ENCODE peak calls at places on chromosomes 1 and 21, in four cellular contexts. A, O, R and S are unnamed samples.

GRCh38 chr21:35924714-35925301 is 135.5 kb downstream of the SETD4 start:
- DNase-seq in A (no peak), R (no peak), O (no peak), S (no peak)

GRCh38 chr1:101567582-101568189 is 330.9 kb downstream of the S1PR1 start:
- DNase-seq in A (peak; percentile 50), O (peak; percentile 3), R (no peak), S (peak; percentile 47)

GRCh38 chr1:196400478-196401453 is 207.5 kb downstream of the KCNT2 start:
- DNase-seq in A (no peak), R (no peak), O (peak; percentile 83), S (no peak)

GRCh38 chr1:66339944-66340343 is 194.0 kb upstream of the SGIP1 start:
- DNase-seq in A (no peak), O (no peak), R (no peak), S (no peak)

GRCh38 chr1:173175514-173176146 is 31.5 kb downstream of the TNFSF4 start:
- DNase-seq in O (no peak), A (no peak), R (no peak), S (no peak)

GRCh38 chr1:112762541-112763141 is 47.5 kb upstream of the PPM1J start:
- DNase-seq in A (no peak), O (no peak), R (no peak), S (no peak)

GRCh38 chr1:17597651-17598050 is 58.2 kb downstream of the ARHGEF10L start:
- DNase-seq in R (no peak), A (no peak), O (no peak), S (no peak)

GRCh38 chr1:152962876-152963415 is 7.5 kb upstream of the SPRR4 start:
- DNase-seq in R (no peak), O (no peak), A (no peak), S (no peak)

GRCh38 chr1:43205671-43206070 is 33.5 kb downstream of the CFAP57 start:
- DNase-seq in R (no peak), O (no peak), A (no peak), S (no peak)

GRCh38 chr21:15731243-15731613 is 1.4 kb downstream of the USP25 start:
- DNase-seq in O (peak; percentile 25), R (no peak), A (no peak), S (no peak)
- H2AFZ ChIP-seq in O (no peak overlapping the region), R (no peak overlapping the region), A (no peak overlapping the region), S (peak overlapping the region; percentile 86)

GRCh38 chr1:241992734-241993133 is 6.2 kb downstream of the MAP1LC3C start:
- DNase-seq in O (no peak), R (no peak), A (no peak), S (no peak)
- TF ChIP-seq TCF12 in O (no peak), R (no peak), A (no peak), S (no peak)

GRCh38 chr1:25615172-25615541 is 1.4 kb upstream of the MAN1C1 start:
- DNase-seq in A (peak; percentile 16), O (no peak), R (no peak), S (no peak)
- H3K27me3 ChIP-seq in A (peaks cover 18% of the 10 kb centered on the region), O (peaks cover 9% of the 10 kb centered on the region), R (peaks cover 4% of the 10 kb centered on the region), S (peaks cover 37% of the 10 kb centered on the region)

DNA sequence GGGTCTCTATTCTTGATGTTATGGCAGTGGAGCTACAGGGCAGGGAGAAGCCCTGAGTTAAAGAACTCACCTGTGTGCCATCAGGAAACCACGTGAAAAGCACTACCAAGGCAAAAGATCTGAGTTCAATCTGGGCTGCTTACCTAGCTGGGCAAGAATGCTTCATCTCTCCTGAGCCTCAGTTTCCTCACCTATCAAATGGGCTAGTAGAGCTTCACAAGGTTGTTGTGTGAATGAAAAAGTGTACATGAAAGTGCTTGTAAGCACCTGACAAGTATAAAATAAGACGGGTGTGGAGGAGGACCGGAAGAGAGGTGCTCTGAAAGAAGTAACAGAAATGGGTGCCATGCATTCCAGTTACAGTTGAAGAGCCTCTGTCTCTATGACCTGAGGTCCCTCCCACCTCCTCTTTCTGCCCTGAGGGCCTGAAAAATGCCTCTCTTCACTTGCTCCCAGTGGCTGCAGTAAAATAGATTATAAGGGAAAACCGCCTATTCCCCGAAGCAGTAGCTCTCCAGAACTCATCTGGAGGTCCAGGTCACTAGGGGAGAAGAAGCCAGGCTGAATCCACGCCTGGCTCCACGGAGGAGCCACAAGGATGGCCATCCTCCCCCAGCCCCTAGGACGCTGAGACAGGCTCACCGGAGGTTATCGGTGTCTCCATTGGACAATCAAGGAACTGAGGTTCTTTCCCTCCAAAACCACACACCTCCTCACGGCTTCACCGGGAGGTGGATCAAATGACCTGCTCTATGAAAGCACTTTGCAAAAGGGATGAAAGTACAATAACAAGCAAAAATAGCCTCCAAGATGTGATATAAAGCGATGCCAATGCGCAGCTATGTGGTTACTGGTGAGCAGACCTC is 1.4 kb downstream of the GPR161 start:
- DNase-seq in O (no peak), R (no peak), A (peak; percentile 57), S (peak; percentile 50)
- H2AFZ ChIP-seq in O (no peak overlapping the region), R (no peak overlapping the region), A (peak overlapping the region; percentile 70), S (peak overlapping the region; percentile 44)